ENCODE peak calls at places on chromosomes 11 and 22, in four cellular contexts. Y, K, H and D are unnamed samples.

GRCh38 chr11:2933376-2934056 is 4.3 kb upstream of the PHLDA2 start:
- DNase-seq in K (no peak), H (peak), Y (peak), D (no peak)

GRCh38 chr11:16820324-16821092 is 82.1 kb downstream of the C11orf58 start:
- DNase-seq in Y (peak), H (peak), K (peak), D (peak)

GRCh38 chr11:134734446-134734845 is 322.4 kb upstream of the B3GAT1 start:
- DNase-seq in Y (no peak), H (no peak), K (no peak), D (no peak)

GRCh38 chr11:126862664-126863247 is 137.8 kb downstream of the KIRREL3 start:
- DNase-seq in Y (no peak), H (no peak), K (no peak), D (no peak)

GRCh38 chr11:46389450-46390330 is 1.9 kb downstream of the CHRM4 start:
- DNase-seq in H (no peak), K (peak), Y (peak), D (peak)

GRCh38 chr11:15101072-15101701 is 13.5 kb upstream of the INSC start:
- DNase-seq in K (peak), H (peak), Y (peak), D (peak)

GRCh38 chr11:120243221-120243620 is 3.3 kb downstream of the POU2F3 start:
- DNase-seq in K (no peak), Y (no peak), H (no peak), D (no peak)

GRCh38 chr22:29397791-29398190 is 9.4 kb upstream of the AP1B1 start:
- DNase-seq in Y (no peak), H (no peak), K (no peak), D (no peak)

GRCh38 chr11:86515297-86516094 is 140.8 kb downstream of the CCDC81 start:
- DNase-seq in H (no peak), K (no peak), Y (no peak), D (no peak)

GRCh38 chr11:34214961-34215805 is 109.8 kb downstream of the NAT10 start:
- DNase-seq in Y (no peak), H (no peak), K (no peak), D (no peak)

GRCh38 chr11:2587976-2588748 is 111.6 kb downstream of the KCNQ1OT1 start:
- DNase-seq in K (no peak), H (no peak), Y (peak), D (peak)

GRCh38 chr22:29478326-29479276 is 1.4 kb upstream of the NEFH start:
- DNase-seq in Y (no peak), H (peak), K (no peak), D (no peak)

GRCh38 chr11:46272816-46273427 is 4.5 kb upstream of the CREB3L1 start:
- DNase-seq in H (no peak), K (peak), Y (peak), D (no peak)

GRCh38 chr11:65524010-65524746 is 705 bp upstream of the SCYL1 start:
- DNase-seq in Y (peak), K (peak), H (no peak), D (no peak)

GRCh38 chr11:132850106-132850505 is 682.2 kb downstream of the OPCML start:
- DNase-seq in H (no peak), Y (no peak), K (no peak), D (no peak)

GRCh38 chr11:17822021-17822781 is 87.6 kb downstream of the KCNC1 start:
- DNase-seq in Y (peak), H (no peak), K (no peak), D (no peak)

GRCh38 chr11:131649861-131650260 is 279.4 kb downstream of the NTM start:
- DNase-seq in Y (no peak), K (no peak), H (no peak), D (no peak)

GRCh38 chr22:39384750-39385480 is 14.7 kb upstream of the TAB1 start:
- DNase-seq in K (no peak), H (no peak), Y (no peak), D (peak)

GRCh38 chr11:86069408-86070086 is 663 bp upstream of the PICALM start:
- DNase-seq in H (no peak), Y (peak), K (peak), D (no peak)

GRCh38 chr11:32435152-32435480 is 223 bp downstream of the WT1 start:
- DNase-seq in Y (no peak), H (no peak), K (no peak), D (peak)

GRCh38 chr11:77126861-77127673 is 979 bp upstream of the MYO7A start:
- DNase-seq in K (peak), Y (peak), H (peak), D (peak)

GRCh38 chr11:43505171-43505570 is 146.5 kb downstream of the TTC17 start:
- DNase-seq in H (no peak), Y (no peak), K (no peak), D (no peak)

GRCh38 chr11:96338910-96339703 is 3.9 kb downstream of the MAML2 start:
- DNase-seq in Y (peak), H (peak), K (peak), D (no peak)

GRCh38 chr11:17985517-17985916 is 27.3 kb downstream of the SERGEF start:
- DNase-seq in K (no peak), Y (no peak), H (no peak), D (no peak)

GRCh38 chr11:94455861-94456260 is 37.8 kb downstream of the MRE11 start:
- DNase-seq in H (no peak), Y (no peak), K (no peak), D (no peak)

GRCh38 chr11:60498853-60499252 is 6.3 kb downstream of the MS4A12 start:
- DNase-seq in Y (no peak), K (no peak), H (no peak), D (no peak)

GRCh38 chr11:95912902-95913560 is 10.9 kb downstream of the MTMR2 start:
- DNase-seq in Y (no peak), H (no peak), K (no peak), D (no peak)

GRCh38 chr11:45895553-45896259 is 10.3 kb downstream of the MAPK8IP1 start:
- DNase-seq in K (no peak), H (no peak), Y (no peak), D (no peak)

GRCh38 chr11:131137046-131137445 is 220.8 kb upstream of the SNX19 start:
- DNase-seq in Y (no peak), H (no peak), K (no peak), D (no peak)

GRCh38 chr11:95385577-95385976 is 154.6 kb upstream of the SESN3 start:
- DNase-seq in H (no peak), Y (no peak), K (no peak), D (no peak)

GRCh38 chr22:29334696-29335344 is 19.3 kb upstream of the RASL10A start:
- DNase-seq in H (no peak), Y (no peak), K (no peak), D (no peak)

GRCh38 chr11:102111011-102111786 is 952 bp downstream of the YAP1 start:
- DNase-seq in Y (peak), H (peak), K (peak), D (peak)

GRCh38 chr22:23220485-23221350 is 40.4 kb downstream of the BCR start:
- DNase-seq in Y (peak), K (no peak), H (no peak), D (no peak)

GRCh38 chr22:23218867-23219251 is 38.5 kb downstream of the BCR start:
- DNase-seq in Y (peak), K (no peak), H (no peak), D (no peak)

GRCh38 chr22:23221351-23221804 is 41.1 kb downstream of the BCR start:
- DNase-seq in K (no peak), H (no peak), Y (no peak), D (no peak)

GRCh38 chr22:23219317-23219716 is 39.0 kb downstream of the BCR start:
- DNase-seq in K (no peak), H (no peak), Y (peak), D (no peak)

GRCh38 chr22:23219787-23220484 is 39.6 kb downstream of the BCR start:
- DNase-seq in K (no peak), H (no peak), Y (peak), D (peak)
- H3K4me3 ChIP-seq in K (no peak), H (no peak), Y (no peak), D (no peak)

DNA sequence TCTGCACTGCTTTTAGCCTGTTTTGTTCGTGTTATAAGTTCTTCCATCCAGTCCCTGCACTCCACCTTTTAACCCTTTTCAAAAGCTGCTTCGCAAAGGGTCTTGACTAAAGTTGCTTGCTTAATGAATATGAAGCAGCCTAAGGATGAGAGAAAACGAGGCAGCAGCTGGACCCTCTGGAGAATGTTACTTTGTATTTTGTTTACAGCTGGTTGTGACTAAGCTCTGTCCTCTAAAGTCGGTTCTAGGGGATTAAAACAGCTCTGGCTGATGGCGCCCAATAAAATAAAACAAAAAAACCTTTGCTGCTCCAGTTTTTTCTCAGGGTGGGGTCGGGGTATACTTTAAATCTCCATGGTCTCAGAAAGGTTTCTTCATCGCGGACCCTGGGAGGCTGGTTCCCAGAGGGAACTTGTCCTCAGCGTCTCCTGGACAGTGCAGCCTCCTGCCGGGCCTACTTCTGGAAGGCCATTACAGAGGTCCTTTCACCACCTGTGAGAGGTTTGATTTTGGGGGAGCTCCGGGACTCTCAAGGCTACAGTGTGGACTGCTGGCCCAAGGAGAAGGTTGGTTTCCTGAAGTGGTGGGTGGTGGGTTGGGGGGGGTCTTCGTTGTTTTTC is 836 bp upstream of the RBM4 start:
- DNase-seq in Y (no peak), H (no peak), K (no peak), D (no peak)
- H3K4me3 ChIP-seq in Y (no peak), H (peak), K (peak), D (peak)

GRCh38 chr22:50676211-50676636 is 3.6 kb downstream of the SHANK3 start:
- DNase-seq in Y (no peak), H (no peak), K (no peak), D (no peak)
- H3K4me3 ChIP-seq in Y (no peak), H (no peak), K (peak), D (no peak)

GRCh38 chr22:35299717-35300497 is at the start of gene TOM1:
- DNase-seq in K (peak), H (peak), Y (peak), D (peak)

GRCh38 chr22:35305525-35306070 is 5.9 kb downstream of the TOM1 start:
- DNase-seq in Y (no peak), H (no peak), K (no peak), D (no peak)

GRCh38 chr22:35301370-35301874 is 1.7 kb downstream of the TOM1 start:
- DNase-seq in H (no peak), K (peak), Y (peak), D (no peak)

GRCh38 chr22:35306350-35306967 is 6.8 kb downstream of the TOM1 start:
- DNase-seq in K (no peak), Y (no peak), H (peak), D (no peak)

GRCh38 chr22:35303029-35303624 is 3.4 kb downstream of the TOM1 start:
- DNase-seq in Y (no peak), K (no peak), H (no peak), D (no peak)
- H3K4me3 ChIP-seq in Y (no peak), K (no peak), H (no peak), D (no peak)

GRCh38 chr11:104051806-104052205 is 15.4 kb downstream of the DDI1 start:
- DNase-seq in H (no peak), Y (no peak), K (no peak), D (no peak)

GRCh38 chr11:104060004-104060403 is 23.6 kb downstream of the DDI1 start:
- DNase-seq in H (no peak), Y (no peak), K (no peak), D (peak)

GRCh38 chr11:104053743-104054142 is 17.3 kb downstream of the DDI1 start:
- DNase-seq in H (no peak), K (no peak), Y (no peak), D (no peak)

GRCh38 chr11:104057908-104058307 is 21.5 kb downstream of the DDI1 start:
- DNase-seq in K (no peak), H (no peak), Y (no peak), D (no peak)

GRCh38 chr11:104054911-104055529 is 18.6 kb downstream of the DDI1 start:
- DNase-seq in K (no peak), H (no peak), Y (no peak), D (no peak)
- H3K4me3 ChIP-seq in K (no peak), H (no peak), Y (no peak), D (no peak)

GRCh38 chr11:115860246-115860645 is 356.0 kb upstream of the CADM1 start:
- DNase-seq in H (no peak), K (no peak), Y (no peak), D (no peak)
- H3K4me3 ChIP-seq in H (no peak), K (no peak), Y (no peak), D (no peak)

DNA sequence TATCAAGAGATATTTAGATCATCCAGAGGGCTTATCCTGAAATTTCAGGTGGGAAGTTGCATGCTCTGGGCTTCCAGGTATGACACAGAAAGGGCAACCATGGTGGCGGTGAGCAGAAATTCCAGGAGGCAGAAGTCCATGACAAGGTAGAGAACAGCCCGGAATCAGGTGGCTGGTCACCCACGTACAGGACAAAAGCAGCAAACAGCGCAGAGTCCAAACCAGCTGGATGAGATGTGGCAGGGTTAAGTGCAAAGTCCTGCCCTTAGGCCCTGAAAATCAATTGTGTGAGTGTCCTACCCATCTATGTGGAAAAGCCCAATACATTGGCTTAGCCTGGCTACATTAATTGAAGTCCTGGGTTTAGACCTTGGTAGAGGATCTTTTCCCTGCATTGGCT is 11.6 kb downstream of the PPFIBP2 start:
- DNase-seq in Y (no peak), H (no peak), K (no peak), D (no peak)
- H3K4me3 ChIP-seq in Y (no peak), H (no peak), K (no peak), D (no peak)

GRCh38 chr11:47589504-47590025 is 3.1 kb downstream of the FAM180B start:
- DNase-seq in K (no peak), H (no peak), Y (peak), D (no peak)
- H3K4me3 ChIP-seq in K (peak), H (no peak), Y (peak), D (no peak)

GRCh38 chr11:11345099-11345498 is 8.0 kb downstream of the CSNK2A3 start:
- DNase-seq in Y (no peak), K (no peak), H (no peak), D (no peak)

GRCh38 chr11:11348303-11348702 is 4.7 kb downstream of the CSNK2A3 start:
- DNase-seq in H (no peak), K (no peak), Y (no peak), D (no peak)

GRCh38 chr11:11346249-11346648 is 6.8 kb downstream of the CSNK2A3 start:
- DNase-seq in K (no peak), H (no peak), Y (no peak), D (no peak)

GRCh38 chr11:11347583-11347982 is 5.5 kb downstream of the CSNK2A3 start:
- DNase-seq in Y (peak), H (no peak), K (no peak), D (no peak)

GRCh38 chr11:11344045-11344444 is 9.0 kb downstream of the CSNK2A3 start:
- DNase-seq in H (no peak), Y (no peak), K (no peak), D (no peak)
- H3K4me3 ChIP-seq in H (no peak), Y (no peak), K (no peak), D (no peak)

DNA sequence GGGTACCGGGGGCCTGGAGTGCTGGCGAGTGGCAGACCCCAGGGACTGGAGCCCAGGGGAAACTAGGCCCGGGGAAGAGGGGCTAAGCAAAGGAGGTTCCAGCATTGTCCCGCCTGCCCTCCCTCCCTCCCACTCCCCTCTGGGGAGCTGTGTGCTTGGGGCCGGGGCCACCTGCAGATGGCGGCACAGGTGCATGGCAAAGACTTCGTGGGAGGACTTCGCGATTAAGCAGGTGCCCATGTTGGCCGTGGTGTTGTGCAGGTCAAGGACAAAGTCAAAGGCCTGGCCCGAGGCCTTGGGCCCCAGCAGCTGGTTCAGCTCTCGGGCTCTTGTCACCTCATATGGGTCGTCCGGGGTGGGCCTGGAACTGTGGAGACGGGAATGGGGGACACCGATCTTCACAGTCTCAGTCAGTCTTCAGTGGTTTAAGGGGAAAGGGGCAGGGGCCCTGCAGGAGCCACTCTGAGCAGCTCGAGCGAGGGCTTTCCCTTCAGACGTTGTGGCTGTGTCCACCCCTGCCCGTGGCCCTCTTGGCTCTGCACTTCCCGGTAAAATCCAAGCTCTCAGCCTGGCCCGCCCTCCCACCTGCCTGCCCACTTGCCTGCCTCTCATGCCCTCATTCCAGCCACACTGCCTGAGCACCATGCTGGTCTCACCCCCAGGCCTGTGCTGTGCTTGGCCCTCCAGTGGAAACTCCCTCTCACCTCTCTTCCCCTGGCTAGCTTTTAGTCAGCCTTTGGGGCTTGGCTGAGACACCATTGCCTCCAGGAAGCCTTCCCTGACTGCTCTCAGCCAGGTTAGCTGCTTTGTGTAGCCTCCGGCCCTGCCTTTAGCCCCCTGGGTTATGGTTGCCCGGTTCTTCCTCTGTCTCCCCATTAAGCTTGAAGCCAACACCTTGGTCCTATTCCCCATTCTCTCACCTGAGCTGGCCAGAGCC is 4.7 kb downstream of the ACY3 start:
- DNase-seq in K (no peak), H (no peak), Y (no peak), D (no peak)
- H3K4me3 ChIP-seq in K (no peak), H (no peak), Y (no peak), D (no peak)